ENCODE peak calls at places on chromosome 12, in seven cellular contexts. One of them, this sample, is unnamed.
A peak's percentile ranks its signal among the peaks of the same experiment; 100 is the strongest.

GRCh38 chr12:110046451-110047187 is 1.7 kb downstream of the C12orf76 start:
- DNase-seq in GM23338: no peak
- DNase-seq in hypothalamus: no peak
- DNase-seq in T47D: no peak
- DNase-seq in activated CD4-positive, alpha-beta T cell treated with anti-CD3 and anti-CD28 coated beads, Interleukin-2, amount 10 ng/mL, durations not matched to agents 24 days and 14 days: no peak
- DNase-seq in heart right ventricle: no peak
- DNase-seq in neuronal stem cell: no peak
- DNase-seq in this sample: no peak

GRCh38 chr12:1173806-1174617 is 183.0 kb downstream of the ERC1 start:
- DNase-seq in neuronal stem cell: no peak
- DNase-seq in hypothalamus: no peak
- DNase-seq in heart right ventricle: no peak
- DNase-seq in T47D: no peak
- DNase-seq in GM23338: no peak
- DNase-seq in activated CD4-positive, alpha-beta T cell treated with anti-CD3 and anti-CD28 coated beads, Interleukin-2, amount 10 ng/mL, durations not matched to agents 24 days and 14 days: no peak
- DNase-seq in this sample: no peak

GRCh38 chr12:49741882-49742620 is 694 bp downstream of the TMBIM6 start:
- DNase-seq in hypothalamus: peak; percentile 77
- DNase-seq in neuronal stem cell: no peak
- DNase-seq in GM23338: peak; percentile 91
- DNase-seq in T47D: peak; percentile 31
- DNase-seq in activated CD4-positive, alpha-beta T cell treated with anti-CD3 and anti-CD28 coated beads, Interleukin-2, amount 10 ng/mL, durations not matched to agents 24 days and 14 days: peak; percentile 95
- DNase-seq in heart right ventricle: peak; percentile 87
- DNase-seq in this sample: peak; percentile 75

GRCh38 chr12:89261210-89261609 is 91.1 kb downstream of the DUSP6 start:
- DNase-seq in hypothalamus: no peak
- DNase-seq in T47D: no peak
- DNase-seq in activated CD4-positive, alpha-beta T cell treated with anti-CD3 and anti-CD28 coated beads, Interleukin-2, amount 10 ng/mL, durations not matched to agents 24 days and 14 days: no peak
- DNase-seq in neuronal stem cell: no peak
- DNase-seq in heart right ventricle: no peak
- DNase-seq in GM23338: no peak
- DNase-seq in this sample: no peak

GRCh38 chr12:1531160-1531653 is 63.2 kb downstream of the FBXL14 start:
- DNase-seq in activated CD4-positive, alpha-beta T cell treated with anti-CD3 and anti-CD28 coated beads, Interleukin-2, amount 10 ng/mL, durations not matched to agents 24 days and 14 days: no peak
- DNase-seq in hypothalamus: no peak
- DNase-seq in heart right ventricle: no peak
- DNase-seq in T47D: peak; percentile 39
- DNase-seq in neuronal stem cell: no peak
- DNase-seq in GM23338: peak; percentile 55
- DNase-seq in this sample: no peak

GRCh38 chr12:80472912-80473500 is 29.0 kb downstream of the PTPRQ start:
- DNase-seq in activated CD4-positive, alpha-beta T cell treated with anti-CD3 and anti-CD28 coated beads, Interleukin-2, amount 10 ng/mL, durations not matched to agents 24 days and 14 days: no peak
- DNase-seq in GM23338: peak; percentile 68
- DNase-seq in neuronal stem cell: peak; percentile 6
- DNase-seq in T47D: no peak
- DNase-seq in heart right ventricle: no peak
- DNase-seq in hypothalamus: no peak
- DNase-seq in this sample: peak; percentile 17

GRCh38 chr12:114166360-114166759 is 200.2 kb upstream of the RBM19 start:
- DNase-seq in heart right ventricle: no peak
- DNase-seq in hypothalamus: no peak
- DNase-seq in neuronal stem cell: peak; percentile 61
- DNase-seq in activated CD4-positive, alpha-beta T cell treated with anti-CD3 and anti-CD28 coated beads, Interleukin-2, amount 10 ng/mL, durations not matched to agents 24 days and 14 days: no peak
- DNase-seq in T47D: peak; percentile 39
- DNase-seq in GM23338: peak; percentile 87
- DNase-seq in this sample: peak; percentile 66

GRCh38 chr12:85405781-85406522 is 125.9 kb downstream of the ALX1 start:
- DNase-seq in heart right ventricle: no peak
- DNase-seq in neuronal stem cell: no peak
- DNase-seq in T47D: no peak
- DNase-seq in GM23338: no peak
- DNase-seq in hypothalamus: no peak
- DNase-seq in activated CD4-positive, alpha-beta T cell treated with anti-CD3 and anti-CD28 coated beads, Interleukin-2, amount 10 ng/mL, durations not matched to agents 24 days and 14 days: no peak
- DNase-seq in this sample: no peak

GRCh38 chr12:132555686-132556085 is 54.7 kb downstream of the LRCOL1 start:
- DNase-seq in hypothalamus: no peak
- DNase-seq in neuronal stem cell: no peak
- DNase-seq in heart right ventricle: no peak
- DNase-seq in T47D: no peak
- DNase-seq in activated CD4-positive, alpha-beta T cell treated with anti-CD3 and anti-CD28 coated beads, Interleukin-2, amount 10 ng/mL, durations not matched to agents 24 days and 14 days: no peak
- DNase-seq in GM23338: no peak
- DNase-seq in this sample: no peak

GRCh38 chr12:51521554-51522276 is 69.3 kb upstream of the SCN8A start:
- DNase-seq in T47D: peak; percentile 27
- DNase-seq in hypothalamus: no peak
- DNase-seq in GM23338: no peak
- DNase-seq in neuronal stem cell: no peak
- DNase-seq in activated CD4-positive, alpha-beta T cell treated with anti-CD3 and anti-CD28 coated beads, Interleukin-2, amount 10 ng/mL, durations not matched to agents 24 days and 14 days: no peak
- DNase-seq in heart right ventricle: no peak
- DNase-seq in this sample: no peak

GRCh38 chr12:128848371-128848770 is 4.9 kb upstream of the GLT1D1 start:
- DNase-seq in neuronal stem cell: no peak
- DNase-seq in T47D: no peak
- DNase-seq in GM23338: no peak
- DNase-seq in activated CD4-positive, alpha-beta T cell treated with anti-CD3 and anti-CD28 coated beads, Interleukin-2, amount 10 ng/mL, durations not matched to agents 24 days and 14 days: no peak
- DNase-seq in heart right ventricle: no peak
- DNase-seq in hypothalamus: no peak
- DNase-seq in this sample: no peak

GRCh38 chr12:1496162-1496925 is 98.0 kb downstream of the FBXL14 start:
- DNase-seq in GM23338: no peak
- DNase-seq in neuronal stem cell: no peak
- DNase-seq in heart right ventricle: no peak
- DNase-seq in T47D: no peak
- DNase-seq in hypothalamus: no peak
- DNase-seq in activated CD4-positive, alpha-beta T cell treated with anti-CD3 and anti-CD28 coated beads, Interleukin-2, amount 10 ng/mL, durations not matched to agents 24 days and 14 days: no peak
- DNase-seq in this sample: no peak

GRCh38 chr12:108967869-108968540 is 52.9 kb downstream of the SVOP start:
- DNase-seq in T47D: no peak
- DNase-seq in hypothalamus: no peak
- DNase-seq in heart right ventricle: no peak
- DNase-seq in activated CD4-positive, alpha-beta T cell treated with anti-CD3 and anti-CD28 coated beads, Interleukin-2, amount 10 ng/mL, durations not matched to agents 24 days and 14 days: no peak
- DNase-seq in GM23338: peak; percentile 86
- DNase-seq in neuronal stem cell: no peak
- DNase-seq in this sample: no peak

GRCh38 chr12:12282761-12283160 is 15.9 kb upstream of the LRP6 start:
- DNase-seq in GM23338: no peak
- DNase-seq in activated CD4-positive, alpha-beta T cell treated with anti-CD3 and anti-CD28 coated beads, Interleukin-2, amount 10 ng/mL, durations not matched to agents 24 days and 14 days: no peak
- DNase-seq in T47D: no peak
- DNase-seq in hypothalamus: no peak
- DNase-seq in neuronal stem cell: no peak
- DNase-seq in heart right ventricle: no peak
- DNase-seq in this sample: no peak

GRCh38 chr12:8038659-8039114 is 6.2 kb downstream of the FOXJ2 start:
- DNase-seq in T47D: no peak
- DNase-seq in neuronal stem cell: peak; percentile 27
- DNase-seq in heart right ventricle: peak; percentile 60
- DNase-seq in hypothalamus: peak; percentile 30
- DNase-seq in GM23338: peak; percentile 90
- DNase-seq in activated CD4-positive, alpha-beta T cell treated with anti-CD3 and anti-CD28 coated beads, Interleukin-2, amount 10 ng/mL, durations not matched to agents 24 days and 14 days: peak; percentile 78
- DNase-seq in this sample: peak; percentile 69

GRCh38 chr12:75549989-75550388 is 38.6 kb upstream of the KRR1 start:
- DNase-seq in hypothalamus: no peak
- DNase-seq in activated CD4-positive, alpha-beta T cell treated with anti-CD3 and anti-CD28 coated beads, Interleukin-2, amount 10 ng/mL, durations not matched to agents 24 days and 14 days: no peak
- DNase-seq in T47D: no peak
- DNase-seq in neuronal stem cell: no peak
- DNase-seq in heart right ventricle: no peak
- DNase-seq in GM23338: no peak
- DNase-seq in this sample: no peak

GRCh38 chr12:16437281-16437816 is 89.9 kb downstream of the MGST1 start:
- DNase-seq in neuronal stem cell: no peak
- DNase-seq in T47D: no peak
- DNase-seq in hypothalamus: no peak
- DNase-seq in activated CD4-positive, alpha-beta T cell treated with anti-CD3 and anti-CD28 coated beads, Interleukin-2, amount 10 ng/mL, durations not matched to agents 24 days and 14 days: no peak
- DNase-seq in GM23338: peak; percentile 6
- DNase-seq in heart right ventricle: no peak
- DNase-seq in this sample: no peak

GRCh38 chr12:58364389-58365086 is 423.2 kb downstream of the ATP23 start:
- DNase-seq in hypothalamus: no peak
- DNase-seq in T47D: no peak
- DNase-seq in heart right ventricle: no peak
- DNase-seq in activated CD4-positive, alpha-beta T cell treated with anti-CD3 and anti-CD28 coated beads, Interleukin-2, amount 10 ng/mL, durations not matched to agents 24 days and 14 days: no peak
- DNase-seq in GM23338: no peak
- DNase-seq in neuronal stem cell: no peak
- DNase-seq in this sample: no peak

GRCh38 chr12:124715121-124715990 is 147.9 kb upstream of the NCOR2 start:
- DNase-seq in neuronal stem cell: no peak
- DNase-seq in heart right ventricle: no peak
- DNase-seq in GM23338: no peak
- DNase-seq in T47D: no peak
- DNase-seq in hypothalamus: no peak
- DNase-seq in activated CD4-positive, alpha-beta T cell treated with anti-CD3 and anti-CD28 coated beads, Interleukin-2, amount 10 ng/mL, durations not matched to agents 24 days and 14 days: no peak
- DNase-seq in this sample: no peak

GRCh38 chr12:27055966-27056365 is 26.4 kb downstream of the C12orf71 start:
- DNase-seq in heart right ventricle: no peak
- DNase-seq in neuronal stem cell: no peak
- DNase-seq in GM23338: no peak
- DNase-seq in hypothalamus: no peak
- DNase-seq in activated CD4-positive, alpha-beta T cell treated with anti-CD3 and anti-CD28 coated beads, Interleukin-2, amount 10 ng/mL, durations not matched to agents 24 days and 14 days: no peak
- DNase-seq in T47D: no peak
- DNase-seq in this sample: no peak

GRCh38 chr12:109912790-109913189 is 12.7 kb downstream of the TCHP start:
- DNase-seq in hypothalamus: no peak
- DNase-seq in neuronal stem cell: no peak
- DNase-seq in GM23338: no peak
- DNase-seq in heart right ventricle: no peak
- DNase-seq in T47D: no peak
- DNase-seq in activated CD4-positive, alpha-beta T cell treated with anti-CD3 and anti-CD28 coated beads, Interleukin-2, amount 10 ng/mL, durations not matched to agents 24 days and 14 days: no peak
- DNase-seq in this sample: no peak

GRCh38 chr12:52082988-52083637 is 3.6 kb downstream of the SMIM41 start:
- DNase-seq in GM23338: peak; percentile 78
- DNase-seq in heart right ventricle: peak; percentile 72
- DNase-seq in activated CD4-positive, alpha-beta T cell treated with anti-CD3 and anti-CD28 coated beads, Interleukin-2, amount 10 ng/mL, durations not matched to agents 24 days and 14 days: peak; percentile 91
- DNase-seq in hypothalamus: peak; percentile 16
- DNase-seq in T47D: peak; percentile 93
- DNase-seq in neuronal stem cell: peak; percentile 68
- DNase-seq in this sample: peak; percentile 83

GRCh38 chr12:26406813-26407212 is 211.4 kb downstream of the SSPN start:
- DNase-seq in activated CD4-positive, alpha-beta T cell treated with anti-CD3 and anti-CD28 coated beads, Interleukin-2, amount 10 ng/mL, durations not matched to agents 24 days and 14 days: no peak
- DNase-seq in GM23338: no peak
- DNase-seq in T47D: no peak
- DNase-seq in neuronal stem cell: no peak
- DNase-seq in hypothalamus: no peak
- DNase-seq in heart right ventricle: no peak
- DNase-seq in this sample: no peak

GRCh38 chr12:58765653-58766554 is 154.4 kb downstream of the LRIG3 start:
- DNase-seq in neuronal stem cell: no peak
- DNase-seq in activated CD4-positive, alpha-beta T cell treated with anti-CD3 and anti-CD28 coated beads, Interleukin-2, amount 10 ng/mL, durations not matched to agents 24 days and 14 days: no peak
- DNase-seq in heart right ventricle: no peak
- DNase-seq in hypothalamus: no peak
- DNase-seq in GM23338: no peak
- DNase-seq in T47D: no peak
- DNase-seq in this sample: no peak

GRCh38 chr12:26205298-26205697 is 9.9 kb downstream of the SSPN start:
- DNase-seq in T47D: no peak
- DNase-seq in GM23338: no peak
- DNase-seq in heart right ventricle: no peak
- DNase-seq in neuronal stem cell: no peak
- DNase-seq in activated CD4-positive, alpha-beta T cell treated with anti-CD3 and anti-CD28 coated beads, Interleukin-2, amount 10 ng/mL, durations not matched to agents 24 days and 14 days: no peak
- DNase-seq in hypothalamus: no peak
- DNase-seq in this sample: no peak

GRCh38 chr12:42565001-42565400 is 24.5 kb downstream of the PRICKLE1 start:
- DNase-seq in activated CD4-positive, alpha-beta T cell treated with anti-CD3 and anti-CD28 coated beads, Interleukin-2, amount 10 ng/mL, durations not matched to agents 24 days and 14 days: no peak
- DNase-seq in GM23338: peak; percentile 17
- DNase-seq in heart right ventricle: no peak
- DNase-seq in hypothalamus: no peak
- DNase-seq in T47D: no peak
- DNase-seq in neuronal stem cell: no peak
- DNase-seq in this sample: no peak

GRCh38 chr12:95481888-95482287 is 7.9 kb downstream of the METAP2 start:
- DNase-seq in activated CD4-positive, alpha-beta T cell treated with anti-CD3 and anti-CD28 coated beads, Interleukin-2, amount 10 ng/mL, durations not matched to agents 24 days and 14 days: no peak
- DNase-seq in T47D: no peak
- DNase-seq in heart right ventricle: no peak
- DNase-seq in neuronal stem cell: no peak
- DNase-seq in GM23338: no peak
- DNase-seq in hypothalamus: no peak
- DNase-seq in this sample: no peak

GRCh38 chr12:90959538-90960139 is 4.7 kb upstream of the CCER1 start:
- DNase-seq in T47D: peak; percentile 52
- DNase-seq in activated CD4-positive, alpha-beta T cell treated with anti-CD3 and anti-CD28 coated beads, Interleukin-2, amount 10 ng/mL, durations not matched to agents 24 days and 14 days: peak; percentile 69
- DNase-seq in heart right ventricle: no peak
- DNase-seq in GM23338: peak; percentile 74
- DNase-seq in neuronal stem cell: peak; percentile 23
- DNase-seq in hypothalamus: no peak
- DNase-seq in this sample: no peak

GRCh38 chr12:108559748-108560147 is 1.2 kb downstream of the SART3 start:
- DNase-seq in hypothalamus: no peak
- DNase-seq in neuronal stem cell: no peak
- DNase-seq in GM23338: no peak
- DNase-seq in activated CD4-positive, alpha-beta T cell treated with anti-CD3 and anti-CD28 coated beads, Interleukin-2, amount 10 ng/mL, durations not matched to agents 24 days and 14 days: no peak
- DNase-seq in heart right ventricle: no peak
- DNase-seq in T47D: no peak
- DNase-seq in this sample: no peak